ENCODE peak calls at places on chromosomes 1 and 21, in five cellular contexts. T is A549, Z is ovary, K is GM12878, F is stomach. J is an unnamed sample.

GRCh38 chr1:20112279-20113000 is 6.9 kb downstream of the PLA2G2D start:
- DNase-seq in K (no peak), Z (no peak), T (no peak), F (no peak), J (no peak)

GRCh38 chr1:244199883-244200282 is 148.8 kb downstream of the ZBTB18 start:
- DNase-seq in K (no peak), F (no peak), Z (no peak), T (no peak), J (no peak)

GRCh38 chr1:116393792-116394191 is 20.7 kb downstream of the ATP1A1 start:
- DNase-seq in F (no peak), K (no peak), T (no peak), Z (no peak), J (no peak)

GRCh38 chr21:39314155-39315027 is 959 bp upstream of the BRWD1 start:
- DNase-seq in Z (peak; percentile 69), F (peak; percentile 28), T (peak; percentile 38), K (no peak), J (peak; percentile 50)

GRCh38 chr1:210298936-210299335 is 29.8 kb upstream of the HHAT start:
- DNase-seq in T (no peak), K (no peak), Z (no peak), F (no peak), J (no peak)

GRCh38 chr1:155085504-155086181 is 7.0 kb downstream of the EFNA3 start:
- DNase-seq in F (peak; percentile 75), T (peak; percentile 70), K (no peak), Z (peak; percentile 71), J (peak; percentile 86)

GRCh38 chr1:213652109-213652508 is 335.7 kb upstream of the PROX1 start:
- DNase-seq in Z (no peak), F (no peak), K (no peak), T (no peak), J (no peak)

GRCh38 chr1:53949023-53949611 is 3.0 kb downstream of the LRRC42 start:
- DNase-seq in F (no peak), K (no peak), Z (no peak), T (peak; percentile 47), J (no peak)

GRCh38 chr1:170586321-170586855 is 54.4 kb downstream of the GORAB start:
- DNase-seq in F (no peak), Z (peak; percentile 47), K (no peak), T (no peak), J (no peak)

GRCh38 chr1:25023190-25023578 is 93.1 kb upstream of the RUNX3 start:
- DNase-seq in K (no peak), Z (no peak), T (no peak), F (no peak), J (no peak)

GRCh38 chr1:221530791-221531190 is 211.1 kb downstream of the DUSP10 start:
- DNase-seq in K (no peak), Z (no peak), T (no peak), F (no peak), J (no peak)

GRCh38 chr1:221712198-221712684 is 29.6 kb downstream of the DUSP10 start:
- DNase-seq in F (no peak), Z (no peak), T (peak; percentile 75), K (no peak), J (no peak)

GRCh38 chr1:180934563-180934962 is 21.9 kb downstream of the KIAA1614 start:
- DNase-seq in K (peak; percentile 16), F (no peak), Z (no peak), T (no peak), J (no peak)

GRCh38 chr1:59043796-59044195 is 253.1 kb upstream of the FGGY start:
- DNase-seq in K (no peak), Z (peak; percentile 63), T (peak; percentile 60), F (no peak), J (peak; percentile 69)

GRCh38 chr1:205204552-205204951 is 7.0 kb downstream of the DSTYK start:
- DNase-seq in F (no peak), T (no peak), K (no peak), Z (no peak), J (no peak)

GRCh38 chr1:198838022-198838342 is 199.1 kb downstream of the PTPRC start:
- DNase-seq in K (no peak), T (no peak), Z (no peak), F (no peak), J (no peak)

GRCh38 chr1:54246097-54246721 is 46.2 kb downstream of the MRPL37 start:
- DNase-seq in K (no peak), Z (no peak), F (no peak), T (no peak), J (no peak)

GRCh38 chr1:101207891-101208290 is 28.9 kb upstream of the S1PR1 start:
- DNase-seq in K (no peak), F (no peak), Z (no peak), T (no peak), J (no peak)

GRCh38 chr1:229342305-229342901 is 444 bp downstream of the CCSAP start:
- DNase-seq in Z (peak; percentile 85), T (peak; percentile 81), K (no peak), F (peak; percentile 89), J (peak; percentile 92)

GRCh38 chr21:17548262-17548661 is 35.4 kb downstream of the CXADR start:
- DNase-seq in K (no peak), T (no peak), F (no peak), Z (no peak), J (no peak)

GRCh38 chr1:168609133-168609715 is 32.8 kb downstream of the XCL1 start:
- DNase-seq in K (no peak), T (no peak), F (no peak), Z (peak; percentile 81), J (no peak)

GRCh38 chr1:202589190-202589680 is 121.0 kb downstream of the SYT2 start:
- DNase-seq in K (no peak), T (peak; percentile 96), Z (peak; percentile 85), F (peak; percentile 46), J (peak; percentile 73)
- TF ChIP-seq POLR2A in K (no peak), T (no peak), Z (no peak), F (no peak), J (no peak)

GRCh38 chr1:107056426-107057196 is at the start of gene PRMT6:
- DNase-seq in K (peak; percentile 25), Z (peak; percentile 89), F (peak; percentile 86), T (no peak), J (peak; percentile 87)
- TF ChIP-seq EP300 in K (no peak), Z (no peak), F (no peak), T (no peak), J (no peak)

GRCh38 chr1:183922197-183922596 is 115.3 kb downstream of the COLGALT2 start:
- DNase-seq in F (no peak), Z (no peak), T (no peak), K (no peak), J (no peak)
- TF ChIP-seq CTCF in F (no peak), Z (no peak), T (no peak), K (no peak), J (no peak)

GRCh38 chr1:27234054-27234882 is at the start of gene WDTC1:
- DNase-seq in Z (peak; percentile 98), K (peak; percentile 79), T (peak; percentile 93), F (peak; percentile 98), J (peak; percentile 98)
- TF ChIP-seq POLR2A in Z (peak; percentile 37), K (peak; percentile 79), T (peak; percentile 21), F (peak; percentile 12), J (peak; percentile 73)

DNA sequence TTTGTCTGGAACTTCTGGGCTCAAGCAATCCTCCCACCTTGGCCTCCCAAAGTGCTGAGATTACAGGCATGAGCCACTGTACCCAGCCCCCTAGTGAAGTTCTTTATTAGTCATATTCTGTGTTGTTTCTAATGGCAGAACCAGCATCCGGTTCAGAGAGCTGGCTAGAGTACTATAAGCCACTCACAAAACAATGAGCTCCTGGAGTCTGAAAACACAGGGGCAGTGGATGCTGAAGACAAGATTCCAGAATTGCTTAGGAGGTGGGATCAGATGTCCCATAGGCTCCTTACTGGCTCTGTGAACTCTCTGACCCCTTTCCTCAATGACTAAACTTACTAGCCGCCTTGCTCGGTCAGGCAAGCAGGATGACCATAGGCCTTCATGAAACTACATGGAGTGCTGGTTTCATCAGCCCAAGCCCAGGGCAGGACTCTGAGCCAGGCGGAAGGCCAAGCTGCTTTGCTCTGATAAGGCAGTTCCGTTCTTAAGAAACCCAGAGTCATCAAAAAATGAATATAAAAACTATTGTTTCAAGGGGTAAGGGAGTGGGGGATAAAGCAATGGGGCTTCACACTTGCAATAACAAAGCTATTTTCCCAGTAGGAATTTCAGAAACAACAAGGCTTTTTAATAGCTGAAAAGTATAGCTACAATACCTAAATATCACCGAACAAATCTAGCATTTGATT is 8.1 kb downstream of the MTHFR start:
- DNase-seq in F (no peak), K (no peak), Z (peak; percentile 80), T (no peak), J (no peak)
- TF ChIP-seq EP300 in F (no peak), K (no peak), Z (no peak), T (no peak), J (no peak)

J was measured in transverse colon.